ENCODE peak calls at places on chromosomes 4 and X, in four cellular contexts. Z is IMR-90, V is mesendoderm, G is H1. N is an unnamed sample.

GRCh38 chrX:134669378-134670098 is 11.3 kb upstream of the PLAC1 start:
- DNase-seq in Z (peak; percentile 93), V (peak; percentile 60), G (no peak), N (no peak)

GRCh38 chr4:185591679-185592141 is 56.4 kb upstream of the PDLIM3 start:
- DNase-seq in Z (peak; percentile 29), V (no peak), G (no peak), N (no peak)

GRCh38 chr4:7807351-7807921 is 132.2 kb downstream of the AFAP1 start:
- DNase-seq in Z (no peak), V (no peak), G (no peak), N (no peak)

GRCh38 chr4:150236626-150237025 is 158.4 kb downstream of the DCLK2 start:
- DNase-seq in Z (peak; percentile 66), V (no peak), G (no peak), N (no peak)

GRCh38 chrX:46713672-46714487 is 45.0 kb downstream of the SLC9A7 start:
- DNase-seq in Z (peak; percentile 22), V (no peak), G (no peak), N (no peak)

GRCh38 chrX:121755541-121755940 is 708.1 kb downstream of the GLUD2 start:
- DNase-seq in Z (no peak), V (no peak), G (no peak), N (no peak)

GRCh38 chrX:107324493-107325310 is 118.3 kb downstream of the DNAAF6 start:
- DNase-seq in Z (peak; percentile 4), V (peak; percentile 93), G (peak; percentile 84), N (peak; percentile 95)

GRCh38 chrX:14356401-14356800 is 172.9 kb upstream of the GLRA2 start:
- DNase-seq in Z (no peak), V (no peak), G (no peak), N (no peak)

GRCh38 chr4:131613086-131613823 is 1535.8 kb upstream of the PCDH10 start:
- DNase-seq in Z (peak; percentile 1), V (no peak), G (no peak), N (no peak)

GRCh38 chr4:2742081-2742822 is 13.9 kb downstream of the TNIP2 start:
- DNase-seq in Z (no peak), V (no peak), G (no peak), N (no peak)

DNA sequence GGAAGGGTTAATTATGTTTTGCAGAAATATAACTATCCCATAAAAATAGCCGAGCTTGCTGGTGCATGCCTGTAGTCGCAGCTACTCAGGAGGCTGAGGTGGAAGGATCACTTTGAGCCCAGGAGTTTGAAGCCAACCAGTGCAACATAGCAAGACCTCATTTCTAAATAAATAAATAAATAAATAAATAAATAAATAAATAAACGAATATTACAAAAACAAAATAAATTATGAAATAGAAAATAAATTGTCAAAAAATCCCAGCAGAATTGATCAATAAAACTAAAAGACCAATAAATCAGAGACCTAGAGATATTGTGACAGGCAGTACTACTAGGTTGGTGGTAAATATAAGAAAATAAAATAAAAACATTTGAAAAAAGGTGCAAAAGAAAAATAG is 6.7 kb upstream of the ARL13A start:
- DNase-seq in Z (no peak), V (no peak), G (no peak), N (no peak)
- H3K56ac ChIP-seq in Z (no peak overlapping the region), V (no peak overlapping the region), G (no peak overlapping the region), N (no peak overlapping the region)

GRCh38 chr4:125772680-125773079 is 457.9 kb downstream of the FAT4 start:
- DNase-seq in Z (no peak), V (no peak), G (no peak), N (no peak)
- H3K56ac ChIP-seq in Z (no peak overlapping the region), V (no peak overlapping the region), G (no peak overlapping the region), N (no peak overlapping the region)

GRCh38 chrX:22147942-22148341 is 115.8 kb downstream of the PHEX start:
- DNase-seq in Z (no peak), V (no peak), G (no peak), N (no peak)

GRCh38 chrX:22148565-22148964 is 116.4 kb downstream of the PHEX start:
- DNase-seq in Z (no peak), V (no peak), G (no peak), N (no peak)

GRCh38 chrX:22150371-22150770 is 118.2 kb downstream of the PHEX start:
- DNase-seq in Z (no peak), V (no peak), G (no peak), N (no peak)

DNA sequence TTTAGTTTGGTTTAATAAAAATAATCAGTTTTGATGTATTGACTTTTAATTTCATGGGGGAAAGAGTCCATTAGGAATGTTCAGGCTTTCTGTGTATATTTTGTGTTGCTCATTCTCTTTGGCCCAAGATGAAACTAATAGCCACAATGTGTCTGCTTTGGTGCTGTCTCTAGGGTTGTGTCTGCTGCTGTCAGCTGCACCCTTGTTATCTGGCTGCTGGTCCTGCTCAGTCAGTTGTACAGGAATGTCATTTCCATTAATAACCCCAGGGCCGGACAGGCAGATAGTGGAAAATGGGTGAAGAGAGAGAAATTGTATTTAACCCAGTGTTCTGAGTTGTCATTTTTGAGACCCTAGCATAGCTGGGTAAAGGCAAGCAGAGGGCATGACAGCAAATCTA is 115.1 kb downstream of the PHEX start:
- DNase-seq in Z (no peak), V (no peak), G (no peak), N (no peak)
- H3K56ac ChIP-seq in Z (no peak overlapping the region), V (no peak overlapping the region), G (no peak overlapping the region), N (no peak overlapping the region)

DNA sequence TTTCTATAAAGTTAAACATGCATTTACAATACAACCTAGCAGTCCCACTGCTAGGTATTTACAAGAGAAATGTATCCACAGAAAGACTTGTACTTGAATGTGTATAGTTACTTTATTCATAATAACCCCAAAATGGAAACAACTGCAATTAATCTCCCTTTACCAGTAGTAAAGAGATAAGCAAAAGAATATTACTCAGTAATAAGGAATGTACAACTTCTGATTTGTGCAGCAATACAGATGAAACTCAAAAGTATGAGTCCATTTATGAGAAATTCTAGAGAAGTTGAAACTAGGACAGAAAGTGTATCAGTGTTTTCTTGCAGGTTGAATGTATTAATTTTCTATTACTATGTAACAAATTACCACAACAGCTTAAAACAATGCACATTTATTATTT is 15.2 kb downstream of the USP53 start:
- DNase-seq in Z (peak; percentile 79), V (no peak), G (no peak), N (no peak)
- H3K56ac ChIP-seq in Z (no peak overlapping the region), V (no peak overlapping the region), G (no peak overlapping the region), N (no peak overlapping the region)

GRCh38 chr4:48024522-48024921 is 8.0 kb downstream of the NIPAL1 start:
- DNase-seq in Z (no peak), V (no peak), G (no peak), N (no peak)
- H3K56ac ChIP-seq in Z (no peak overlapping the region), V (no peak overlapping the region), G (no peak overlapping the region), N (no peak overlapping the region)

GRCh38 chr4:112287258-112287873 is 1.7 kb upstream of the TIFA start:
- DNase-seq in Z (no peak), V (no peak), G (no peak), N (no peak)
- H3K56ac ChIP-seq in Z (no peak overlapping the region), V (no peak overlapping the region), G (no peak overlapping the region), N (no peak overlapping the region)

GRCh38 chr4:89898304-89898716 is 3.7 kb downstream of the MMRN1 start:
- DNase-seq in Z (no peak), V (peak; percentile 83), G (no peak), N (peak; percentile 23)

GRCh38 chr4:89899157-89899556 is 4.5 kb downstream of the MMRN1 start:
- DNase-seq in Z (no peak), V (no peak), G (no peak), N (no peak)

GRCh38 chr4:89899854-89900253 is 5.2 kb downstream of the MMRN1 start:
- DNase-seq in Z (no peak), V (no peak), G (no peak), N (no peak)

GRCh38 chr4:89894654-89895652 is at the start of gene MMRN1:
- DNase-seq in Z (no peak), V (peak; percentile 8), G (no peak), N (no peak)

GRCh38 chr4:89897867-89898266 is 3.2 kb downstream of the MMRN1 start:
- DNase-seq in Z (no peak), V (peak; percentile 37), G (no peak), N (no peak)
- H3K56ac ChIP-seq in Z (no peak overlapping the region), V (no peak overlapping the region), G (no peak overlapping the region), N (no peak overlapping the region)

GRCh38 chrX:102659790-102660757 is 8.8 kb downstream of the GPRASP1 start:
- DNase-seq in Z (peak; percentile 58), V (peak; percentile 78), G (peak; percentile 78), N (peak; percentile 81)
- H3K56ac ChIP-seq in Z (peak overlapping the region; percentile 35), V (peak overlapping the region; percentile 70), G (no peak overlapping the region), N (no peak overlapping the region)

DNA sequence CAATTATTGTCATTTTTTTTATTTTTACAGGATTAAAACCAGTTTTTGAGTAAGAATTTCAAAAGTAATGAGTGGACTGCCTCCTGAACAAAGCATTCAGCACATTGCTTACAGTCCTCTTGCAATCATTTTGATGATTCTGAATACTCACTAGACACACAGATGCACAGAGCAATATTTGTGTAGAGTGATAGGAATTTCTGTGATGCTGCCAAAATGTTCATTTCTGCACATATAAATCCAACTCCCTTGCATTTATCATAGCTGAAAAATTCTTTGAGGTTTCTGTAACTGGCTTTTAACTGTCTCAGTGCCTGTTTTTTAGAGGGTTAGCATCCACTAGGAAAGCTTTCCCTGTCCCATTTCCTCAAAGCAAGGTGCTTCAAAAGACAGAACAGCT is 234.7 kb upstream of the SLIT2 start:
- DNase-seq in Z (peak; percentile 85), V (no peak), G (no peak), N (no peak)
- H3K56ac ChIP-seq in Z (no peak overlapping the region), V (no peak overlapping the region), G (no peak overlapping the region), N (no peak overlapping the region)